ENCODE peak calls at places on chromosomes 5 and 9, in six cellular contexts. D is uterus, Z is esophagus muscularis mucosa, I is endodermal cell, P is neuronal stem cell, Q is heart right ventricle. G is an unnamed sample. For H3K9me3, the result is how much of the 10 kb centered on the place peaks cover.

GRCh38 chr9:129584136-129584535 is 36.8 kb downstream of the C9orf50 start:
- DNase-seq in D (peak), Z (no peak), I (peak), P (no peak), Q (peak), G (peak)

GRCh38 chr5:135645781-135646180 is 67.0 kb upstream of the CXCL14 start:
- DNase-seq in D (no peak), Z (no peak), I (no peak), P (no peak), Q (no peak), G (no peak)

GRCh38 chr5:124790895-124791732 is 44.7 kb upstream of the ZNF608 start:
- DNase-seq in D (no peak), Z (no peak), I (no peak), P (no peak), Q (no peak), G (no peak)

GRCh38 chr9:95499847-95500246 is 16.9 kb downstream of the PTCH1 start:
- DNase-seq in D (no peak), Z (no peak), I (no peak), P (no peak), Q (no peak), G (no peak)

GRCh38 chr5:76204713-76205112 is 121.5 kb downstream of the SV2C start:
- DNase-seq in D (no peak), Z (no peak), I (peak), P (no peak), Q (no peak), G (no peak)

GRCh38 chr9:113650207-113651131 is 186.9 kb downstream of the RGS3 start:
- DNase-seq in D (no peak), Z (no peak), I (peak), P (no peak), Q (no peak), G (no peak)

GRCh38 chr5:125225424-125225823 is 479.0 kb upstream of the ZNF608 start:
- DNase-seq in D (no peak), Z (no peak), I (no peak), P (no peak), Q (no peak), G (no peak)

GRCh38 chr5:103414598-103414997 is 148.0 kb downstream of the NUDT12 start:
- DNase-seq in D (no peak), Z (no peak), I (no peak), P (no peak), Q (no peak), G (no peak)

GRCh38 chr9:97473717-97474116 is 27.7 kb upstream of the TMOD1 start:
- DNase-seq in D (no peak), Z (no peak), I (no peak), P (no peak), Q (no peak), G (no peak)

GRCh38 chr5:72525816-72526215 is 18.6 kb upstream of the ZNF366 start:
- DNase-seq in D (no peak), Z (no peak), I (no peak), P (no peak), Q (no peak), G (no peak)

GRCh38 chr9:121861501-121862180 is 210.2 kb downstream of the DAB2IP start:
- DNase-seq in D (no peak), Z (no peak), I (peak), P (no peak), Q (peak), G (no peak)

GRCh38 chr9:93960971-93961841 is 6.1 kb upstream of the BARX1 start:
- DNase-seq in D (no peak), Z (no peak), I (peak), P (no peak), Q (no peak), G (no peak)

GRCh38 chr5:15377573-15378340 is 122.2 kb upstream of the FBXL7 start:
- DNase-seq in D (no peak), Z (no peak), I (no peak), P (no peak), Q (no peak), G (no peak)

GRCh38 chr5:80885698-80886000 is 74.5 kb upstream of the RASGRF2 start:
- DNase-seq in D (no peak), Z (no peak), I (no peak), P (no peak), Q (no peak), G (no peak)

GRCh38 chr5:135443329-135443960 is 3.7 kb downstream of the DCANP1 start:
- DNase-seq in D (no peak), Z (no peak), I (peak), P (no peak), Q (no peak), G (no peak)

GRCh38 chr5:1004598-1005361 is 3.8 kb upstream of the NKD2 start:
- DNase-seq in D (peak), Z (no peak), I (peak), P (peak), Q (peak), G (peak)

GRCh38 chr9:126915281-126915816 is 767 bp downstream of the RALGPS1 start:
- DNase-seq in D (peak), Z (no peak), I (peak), P (peak), Q (no peak), G (no peak)

GRCh38 chr5:150448353-150448752 is 1.2 kb downstream of the RPS14 start:
- DNase-seq in D (no peak), Z (no peak), I (no peak), P (no peak), Q (no peak), G (no peak)

DNA sequence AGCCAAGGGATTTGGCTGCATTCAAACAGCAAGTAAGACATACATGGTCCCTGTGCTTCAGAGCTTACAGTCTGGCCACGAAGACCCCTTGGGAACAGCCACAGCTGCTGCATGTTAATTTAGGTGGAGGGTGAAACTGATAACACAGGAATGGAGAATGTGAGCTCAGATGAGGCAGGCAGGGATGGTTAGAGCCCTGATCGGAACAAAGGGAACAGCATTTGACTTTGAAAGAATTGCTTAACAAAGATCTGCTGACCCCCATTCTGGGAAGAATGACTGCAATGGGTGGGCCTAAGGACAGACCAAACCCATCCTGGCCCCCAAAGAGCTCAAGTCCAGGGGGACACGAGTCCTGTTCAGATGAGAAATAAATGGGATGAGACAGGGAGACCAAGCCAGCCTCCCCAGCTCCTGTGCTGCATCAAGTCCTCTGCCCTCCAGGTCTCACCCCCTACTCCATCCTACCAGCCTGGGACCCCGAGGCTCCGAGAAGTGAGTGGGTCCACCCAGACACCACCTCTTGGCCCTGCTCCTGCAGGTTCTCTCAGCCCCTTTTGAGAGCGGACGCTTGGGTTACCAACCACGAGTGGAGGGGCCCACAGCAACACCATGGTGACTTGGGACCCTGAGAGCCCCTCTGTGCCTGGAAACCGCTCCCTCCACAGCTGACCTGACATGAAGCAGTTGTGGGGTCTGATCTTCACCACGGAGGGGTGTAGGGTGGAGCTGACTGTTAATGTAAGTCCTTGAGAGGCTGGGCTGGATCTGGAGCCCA is 50.8 kb downstream of the OLFM1 start:
- DNase-seq in D (no peak), Z (no peak), I (no peak), P (no peak), Q (no peak), G (no peak)
- H3K9me3 ChIP-seq in D (under half), Z (under half), I (under half), P (under half), Q (under half), G (under half)

GRCh38 chr5:2176581-2176980 is 293.9 kb upstream of the IRX4 start:
- DNase-seq in D (no peak), Z (no peak), I (no peak), P (no peak), Q (no peak), G (no peak)
- H3K9me3 ChIP-seq in D (under half), Z (under half), I (under half), P (under half), Q (under half), G (under half)

GRCh38 chr5:179207470-179207869 is 137.8 kb downstream of the ADAMTS2 start:
- DNase-seq in D (no peak), Z (no peak), I (no peak), P (no peak), Q (no peak), G (no peak)
- H3K9me3 ChIP-seq in D (under half), Z (under half), I (under half), P (under half), Q (under half), G (under half)

GRCh38 chr5:158589939-158590338 is 509.8 kb downstream of the EBF1 start:
- DNase-seq in D (no peak), Z (no peak), I (no peak), P (no peak), Q (no peak), G (no peak)

GRCh38 chr5:158590936-158591863 is 508.5 kb downstream of the EBF1 start:
- DNase-seq in D (peak), Z (no peak), I (peak), P (peak), Q (peak), G (no peak)

GRCh38 chr5:158594595-158595242 is 505.0 kb downstream of the EBF1 start:
- DNase-seq in D (no peak), Z (no peak), I (no peak), P (no peak), Q (no peak), G (no peak)

GRCh38 chr5:158599132-158599531 is 500.6 kb downstream of the EBF1 start:
- DNase-seq in D (no peak), Z (no peak), I (no peak), P (no peak), Q (peak), G (no peak)

DNA sequence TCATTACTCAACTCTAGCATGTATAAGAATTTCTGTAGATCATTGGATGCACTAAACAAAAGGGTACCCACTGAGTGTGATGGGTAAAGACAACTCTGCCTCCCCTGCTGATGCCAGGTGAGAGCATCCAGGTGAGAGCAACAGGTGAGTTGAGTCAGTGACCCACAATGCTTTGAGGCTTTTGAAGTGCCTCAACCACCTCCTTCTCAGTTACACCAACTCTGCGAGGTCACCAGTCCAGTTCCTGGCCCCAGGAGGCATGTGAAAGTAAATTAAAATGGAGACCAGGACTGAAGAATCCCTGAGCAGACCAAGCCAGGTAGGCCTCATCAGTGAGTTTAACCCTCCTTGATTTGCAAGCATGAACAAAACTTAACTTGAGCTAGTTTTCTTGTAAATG is 505.8 kb downstream of the EBF1 start:
- DNase-seq in D (no peak), Z (no peak), I (no peak), P (no peak), Q (no peak), G (no peak)
- H3K9me3 ChIP-seq in D (under half), Z (under half), I (under half), P (under half), Q (under half), G (under half)

GRCh38 chr9:71876106-71876505 is 34.9 kb downstream of the ABHD17B start:
- DNase-seq in D (no peak), Z (no peak), I (no peak), P (no peak), Q (no peak), G (no peak)
- H3K9me3 ChIP-seq in D (under half), Z (under half), I (under half), P (under half), Q (under half), G (under half)

DNA sequence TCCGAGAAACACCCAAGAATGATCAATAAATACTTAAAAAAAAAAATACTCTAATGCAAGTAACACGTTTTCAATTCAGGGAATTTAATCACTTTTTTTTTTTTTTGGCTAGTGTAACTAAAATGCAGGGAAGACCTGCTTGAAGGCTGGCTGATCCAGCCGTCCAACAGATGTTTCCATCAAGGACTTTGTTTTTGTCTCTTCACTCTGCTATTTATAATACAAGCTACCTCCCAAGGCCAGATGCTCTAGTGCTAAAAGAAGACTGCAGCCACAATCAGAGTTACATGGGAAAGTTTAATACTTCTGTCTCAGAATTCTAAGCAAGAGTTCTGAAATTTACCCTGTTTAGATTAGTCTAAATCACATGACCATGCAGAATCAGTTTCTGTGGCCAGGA is 14.5 kb downstream of the TBCA start:
- DNase-seq in D (no peak), Z (no peak), I (no peak), P (no peak), Q (no peak), G (no peak)
- H3K9me3 ChIP-seq in D (under half), Z (under half), I (half or more), P (under half), Q (under half), G (under half)

GRCh38 chr5:141328231-141328630 is 2.1 kb upstream of the PCDHGA1 start:
- DNase-seq in D (no peak), Z (no peak), I (no peak), P (no peak), Q (no peak), G (no peak)
- H3K9me3 ChIP-seq in D (under half), Z (half or more), I (under half), P (under half), Q (half or more), G (under half)

GRCh38 chr5:141326088-141326854 is 4.0 kb upstream of the PCDHGA1 start:
- DNase-seq in D (peak), Z (no peak), I (peak), P (no peak), Q (peak), G (peak)

GRCh38 chr5:141320225-141321169 is at the start of gene TAF7:
- DNase-seq in D (peak), Z (peak), I (peak), P (peak), Q (peak), G (peak)

GRCh38 chr5:141319202-141319601 is 1.4 kb downstream of the TAF7 start:
- DNase-seq in D (no peak), Z (no peak), I (no peak), P (no peak), Q (no peak), G (no peak)

GRCh38 chr5:141319699-141320098 is 885 bp downstream of the TAF7 start:
- DNase-seq in D (no peak), Z (no peak), I (no peak), P (no peak), Q (no peak), G (no peak)

GRCh38 chr5:141322261-141322660 is 1.7 kb upstream of the TAF7 start:
- DNase-seq in D (no peak), Z (no peak), I (no peak), P (no peak), Q (no peak), G (no peak)
- H3K9me3 ChIP-seq in D (under half), Z (half or more), I (under half), P (under half), Q (half or more), G (under half)

GRCh38 chr5:27216367-27216941 is 178.1 kb upstream of the CDH9 start:
- DNase-seq in D (no peak), Z (no peak), I (no peak), P (no peak), Q (no peak), G (no peak)

GRCh38 chr5:27221410-27221809 is 183.0 kb upstream of the CDH9 start:
- DNase-seq in D (no peak), Z (no peak), I (no peak), P (no peak), Q (no peak), G (no peak)

GRCh38 chr5:27220752-27221151 is 182.4 kb upstream of the CDH9 start:
- DNase-seq in D (no peak), Z (no peak), I (no peak), P (no peak), Q (no peak), G (no peak)

GRCh38 chr5:27217160-27217956 is 179.0 kb upstream of the CDH9 start:
- DNase-seq in D (no peak), Z (no peak), I (no peak), P (no peak), Q (no peak), G (no peak)

DNA sequence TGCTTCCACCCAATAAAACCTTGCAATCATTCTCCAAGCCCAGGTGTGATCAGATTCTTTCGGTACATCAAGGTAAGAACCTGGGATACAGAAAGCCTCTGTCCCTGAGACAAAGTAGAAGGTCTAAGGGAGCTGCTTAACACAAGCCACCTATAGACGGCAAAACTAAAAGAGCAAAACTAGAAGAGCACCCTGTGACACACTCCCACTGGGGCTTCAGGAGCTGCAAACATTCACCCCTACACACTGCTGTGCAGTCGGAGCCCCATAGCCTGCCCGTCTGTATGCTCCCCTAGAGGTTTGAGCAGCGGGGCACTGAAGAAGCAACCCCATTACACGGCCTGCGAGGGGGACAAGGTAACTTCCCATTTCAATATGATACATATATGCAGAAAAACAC is 179.6 kb upstream of the CDH9 start:
- DNase-seq in D (no peak), Z (no peak), I (no peak), P (no peak), Q (no peak), G (no peak)
- H3K9me3 ChIP-seq in D (under half), Z (under half), I (under half), P (under half), Q (under half), G (under half)

GRCh38 chr9:135134253-135135028 is 47.0 kb downstream of the OLFM1 start:
- DNase-seq in D (no peak), Z (no peak), I (no peak), P (no peak), Q (no peak), G (no peak)

GRCh38 chr9:135132008-135132407 is 44.5 kb downstream of the OLFM1 start:
- DNase-seq in D (no peak), Z (no peak), I (no peak), P (no peak), Q (no peak), G (no peak)

GRCh38 chr9:135130266-135130976 is 43.0 kb downstream of the OLFM1 start:
- DNase-seq in D (no peak), Z (no peak), I (no peak), P (no peak), Q (peak), G (no peak)

GRCh38 chr9:135129137-135129695 is 41.7 kb downstream of the OLFM1 start:
- DNase-seq in D (no peak), Z (no peak), I (no peak), P (no peak), Q (no peak), G (no peak)

GRCh38 chr9:135131488-135131887 is 44.0 kb downstream of the OLFM1 start:
- DNase-seq in D (no peak), Z (no peak), I (no peak), P (no peak), Q (no peak), G (no peak)
- H3K9me3 ChIP-seq in D (under half), Z (under half), I (under half), P (under half), Q (under half), G (under half)